ENCODE peak calls at places on chromosomes 12 and 14, in nine cellular contexts. One of them, this sample, is unnamed.

GRCh38 chr12:23472329-23472971 is 477.0 kb downstream of the SOX5 start:
- DNase-seq in CD8-positive, alpha-beta T cell: no peak
- DNase-seq in HCT116: no peak
- DNase-seq in activated gamma-delta T cell treated with Interleukin-2 at 50 U/mL for 16 hours: no peak
- DNase-seq in activated CD4-positive, alpha-beta T cell treated with anti-CD3 and anti-CD28 coated beads for 48 hours: no peak
- DNase-seq in amniotic epithelial cell: no peak
- DNase-seq in colonic mucosa: no peak
- DNase-seq in stimulated activated CD4-positive, alpha-beta T cell treated with anti-CD3 and anti-CD28 coated beads, Interleukin-4, amount 100 ng/mL, for 1 hour: no peak
- DNase-seq in amniotic stem cell: no peak
- DNase-seq in this sample: no peak

GRCh38 chr14:21960636-21961035 is 287.0 kb upstream of the OR4E1 start:
- DNase-seq in CD8-positive, alpha-beta T cell: no peak
- DNase-seq in HCT116: no peak
- DNase-seq in activated gamma-delta T cell treated with Interleukin-2 at 50 U/mL for 16 hours: no peak
- DNase-seq in activated CD4-positive, alpha-beta T cell treated with anti-CD3 and anti-CD28 coated beads for 48 hours: no peak
- DNase-seq in amniotic epithelial cell: no peak
- DNase-seq in colonic mucosa: no peak
- DNase-seq in stimulated activated CD4-positive, alpha-beta T cell treated with anti-CD3 and anti-CD28 coated beads, Interleukin-4, amount 100 ng/mL, for 1 hour: no peak
- DNase-seq in amniotic stem cell: no peak
- DNase-seq in this sample: no peak

GRCh38 chr12:124550123-124551089 is 17.0 kb downstream of the NCOR2 start:
- DNase-seq in CD8-positive, alpha-beta T cell: no peak
- DNase-seq in HCT116: no peak
- DNase-seq in activated gamma-delta T cell treated with Interleukin-2 at 50 U/mL for 16 hours: no peak
- DNase-seq in activated CD4-positive, alpha-beta T cell treated with anti-CD3 and anti-CD28 coated beads for 48 hours: no peak
- DNase-seq in amniotic epithelial cell: no peak
- DNase-seq in colonic mucosa: no peak
- DNase-seq in stimulated activated CD4-positive, alpha-beta T cell treated with anti-CD3 and anti-CD28 coated beads, Interleukin-4, amount 100 ng/mL, for 1 hour: no peak
- DNase-seq in amniotic stem cell: no peak
- DNase-seq in this sample: peak

GRCh38 chr14:105989746-105990302 is 463.4 kb downstream of the TMEM121 start:
- DNase-seq in CD8-positive, alpha-beta T cell: no peak
- DNase-seq in HCT116: no peak
- DNase-seq in activated gamma-delta T cell treated with Interleukin-2 at 50 U/mL for 16 hours: no peak
- DNase-seq in activated CD4-positive, alpha-beta T cell treated with anti-CD3 and anti-CD28 coated beads for 48 hours: peak
- DNase-seq in amniotic epithelial cell: no peak
- DNase-seq in colonic mucosa: no peak
- DNase-seq in stimulated activated CD4-positive, alpha-beta T cell treated with anti-CD3 and anti-CD28 coated beads, Interleukin-4, amount 100 ng/mL, for 1 hour: no peak
- DNase-seq in amniotic stem cell: no peak
- DNase-seq in this sample: no peak

GRCh38 chr12:5716991-5717390 is 228.1 kb downstream of the ANO2 start:
- DNase-seq in CD8-positive, alpha-beta T cell: no peak
- DNase-seq in HCT116: no peak
- DNase-seq in activated gamma-delta T cell treated with Interleukin-2 at 50 U/mL for 16 hours: no peak
- DNase-seq in activated CD4-positive, alpha-beta T cell treated with anti-CD3 and anti-CD28 coated beads for 48 hours: no peak
- DNase-seq in amniotic epithelial cell: no peak
- DNase-seq in colonic mucosa: peak
- DNase-seq in stimulated activated CD4-positive, alpha-beta T cell treated with anti-CD3 and anti-CD28 coated beads, Interleukin-4, amount 100 ng/mL, for 1 hour: no peak
- DNase-seq in amniotic stem cell: no peak
- DNase-seq in this sample: no peak

GRCh38 chr12:113214938-113215400 is 6.3 kb upstream of the TPCN1 start:
- DNase-seq in CD8-positive, alpha-beta T cell: no peak
- DNase-seq in HCT116: peak
- DNase-seq in activated gamma-delta T cell treated with Interleukin-2 at 50 U/mL for 16 hours: no peak
- DNase-seq in activated CD4-positive, alpha-beta T cell treated with anti-CD3 and anti-CD28 coated beads for 48 hours: no peak
- DNase-seq in amniotic epithelial cell: peak
- DNase-seq in colonic mucosa: no peak
- DNase-seq in stimulated activated CD4-positive, alpha-beta T cell treated with anti-CD3 and anti-CD28 coated beads, Interleukin-4, amount 100 ng/mL, for 1 hour: no peak
- DNase-seq in amniotic stem cell: peak
- DNase-seq in this sample: peak

GRCh38 chr14:54497224-54497623 is 8.4 kb upstream of the GMFB start:
- DNase-seq in CD8-positive, alpha-beta T cell: no peak
- DNase-seq in HCT116: no peak
- DNase-seq in activated gamma-delta T cell treated with Interleukin-2 at 50 U/mL for 16 hours: no peak
- DNase-seq in activated CD4-positive, alpha-beta T cell treated with anti-CD3 and anti-CD28 coated beads for 48 hours: no peak
- DNase-seq in amniotic epithelial cell: no peak
- DNase-seq in colonic mucosa: no peak
- DNase-seq in stimulated activated CD4-positive, alpha-beta T cell treated with anti-CD3 and anti-CD28 coated beads, Interleukin-4, amount 100 ng/mL, for 1 hour: no peak
- DNase-seq in amniotic stem cell: no peak
- DNase-seq in this sample: no peak

GRCh38 chr14:22476005-22476751 is 112.8 kb downstream of the DAD1 start:
- DNase-seq in CD8-positive, alpha-beta T cell: no peak
- DNase-seq in HCT116: no peak
- DNase-seq in activated gamma-delta T cell treated with Interleukin-2 at 50 U/mL for 16 hours: no peak
- DNase-seq in activated CD4-positive, alpha-beta T cell treated with anti-CD3 and anti-CD28 coated beads for 48 hours: no peak
- DNase-seq in amniotic epithelial cell: no peak
- DNase-seq in colonic mucosa: no peak
- DNase-seq in stimulated activated CD4-positive, alpha-beta T cell treated with anti-CD3 and anti-CD28 coated beads, Interleukin-4, amount 100 ng/mL, for 1 hour: no peak
- DNase-seq in amniotic stem cell: no peak
- DNase-seq in this sample: no peak

GRCh38 chr12:60162988-60163720 is 567.3 kb downstream of the SLC16A7 start:
- DNase-seq in CD8-positive, alpha-beta T cell: no peak
- DNase-seq in HCT116: no peak
- DNase-seq in activated gamma-delta T cell treated with Interleukin-2 at 50 U/mL for 16 hours: no peak
- DNase-seq in activated CD4-positive, alpha-beta T cell treated with anti-CD3 and anti-CD28 coated beads for 48 hours: no peak
- DNase-seq in amniotic epithelial cell: no peak
- DNase-seq in colonic mucosa: no peak
- DNase-seq in stimulated activated CD4-positive, alpha-beta T cell treated with anti-CD3 and anti-CD28 coated beads, Interleukin-4, amount 100 ng/mL, for 1 hour: no peak
- DNase-seq in amniotic stem cell: no peak
- DNase-seq in this sample: no peak